ENCODE peak calls at places on chromosomes 3 and 15, in five cellular contexts. One of them, this sample, is unnamed.

GRCh38 chr3:69770219-69770618 is 31.0 kb downstream of the MITF start:
- DNase-seq in endothelial cell of umbilical vein: peak
- DNase-seq in K562: no peak
- DNase-seq in A549: peak
- DNase-seq in HepG2: no peak
- DNase-seq in this sample: no peak

GRCh38 chr15:71414778-71415177 is 299.5 kb downstream of the THSD4 start:
- DNase-seq in K562: no peak
- DNase-seq in endothelial cell of umbilical vein: no peak
- DNase-seq in A549: no peak
- DNase-seq in HepG2: no peak
- DNase-seq in this sample: no peak

GRCh38 chr3:86929046-86929445 is 61.9 kb downstream of the VGLL3 start:
- DNase-seq in endothelial cell of umbilical vein: no peak
- DNase-seq in K562: no peak
- DNase-seq in A549: peak
- DNase-seq in HepG2: no peak
- DNase-seq in this sample: no peak

GRCh38 chr15:91790826-91791225 is 62.7 kb upstream of the SLCO3A1 start:
- DNase-seq in endothelial cell of umbilical vein: no peak
- DNase-seq in A549: no peak
- DNase-seq in HepG2: no peak
- DNase-seq in K562: no peak
- DNase-seq in this sample: no peak

GRCh38 chr15:89908226-89908625 is 4.5 kb downstream of the ARPIN start:
- DNase-seq in K562: no peak
- DNase-seq in endothelial cell of umbilical vein: no peak
- DNase-seq in HepG2: no peak
- DNase-seq in A549: no peak
- DNase-seq in this sample: no peak

GRCh38 chr3:15241341-15241740 is 35.3 kb downstream of the CAPN7 start:
- DNase-seq in endothelial cell of umbilical vein: peak
- DNase-seq in K562: peak
- DNase-seq in HepG2: no peak
- DNase-seq in A549: peak
- DNase-seq in this sample: peak

GRCh38 chr3:154059798-154060197 is 61.4 kb upstream of the ARHGEF26 start:
- DNase-seq in K562: no peak
- DNase-seq in endothelial cell of umbilical vein: no peak
- DNase-seq in A549: no peak
- DNase-seq in HepG2: no peak
- DNase-seq in this sample: no peak

GRCh38 chr15:41904487-41905359 is 10.9 kb upstream of the SPTBN5 start:
- DNase-seq in endothelial cell of umbilical vein: peak
- DNase-seq in A549: peak
- DNase-seq in K562: peak
- DNase-seq in HepG2: peak
- DNase-seq in this sample: peak

GRCh38 chr3:127482216-127483004 is 108.1 kb downstream of the TPRA1 start:
- DNase-seq in K562: no peak
- DNase-seq in HepG2: no peak
- DNase-seq in endothelial cell of umbilical vein: no peak
- DNase-seq in A549: no peak
- DNase-seq in this sample: peak

GRCh38 chr3:100001514-100002270 is 112.6 kb downstream of the FILIP1L start:
- DNase-seq in K562: no peak
- DNase-seq in endothelial cell of umbilical vein: no peak
- DNase-seq in HepG2: no peak
- DNase-seq in A549: no peak
- DNase-seq in this sample: no peak

DNA sequence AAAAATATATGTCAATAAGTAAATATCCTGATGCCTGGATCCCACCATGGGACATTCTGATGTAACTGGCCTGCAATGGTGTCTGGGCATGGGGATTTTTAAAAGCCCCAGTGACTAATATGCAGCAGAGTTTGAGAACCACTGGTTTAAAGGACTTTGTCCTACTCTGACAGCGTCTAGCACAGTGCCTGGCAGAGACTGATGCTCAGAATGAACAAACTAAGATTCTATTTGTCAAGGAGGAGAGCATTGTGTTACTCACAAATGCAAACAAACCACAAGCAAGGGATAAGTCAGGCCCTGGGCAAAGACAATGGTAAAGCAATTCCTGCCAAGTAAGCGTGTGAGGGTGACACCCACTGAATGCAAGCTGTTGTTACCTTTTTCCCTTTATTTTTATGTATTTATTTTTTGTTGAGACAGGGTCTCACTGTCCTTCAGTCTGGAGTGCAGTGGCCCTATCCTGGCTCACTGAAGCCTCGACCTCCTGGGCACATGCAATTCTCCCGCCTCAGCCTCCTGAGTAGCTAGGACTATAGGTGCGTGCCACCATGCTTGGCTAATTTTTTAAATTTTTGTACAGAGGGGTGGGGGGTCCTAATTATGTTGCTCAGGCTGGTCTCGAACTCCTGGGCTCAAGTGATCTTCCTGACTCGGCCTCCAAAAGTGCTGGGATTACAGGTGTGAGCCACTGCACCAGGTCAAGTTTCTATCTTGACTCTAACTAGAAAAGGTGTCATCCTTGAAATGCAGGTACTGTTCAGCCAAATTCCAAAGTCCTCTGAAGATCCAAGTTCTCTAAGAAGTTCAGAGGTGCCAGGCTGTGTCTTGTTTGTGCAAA is 909 bp upstream of the GPD1L start:
- DNase-seq in A549: peak
- DNase-seq in K562: no peak
- DNase-seq in HepG2: no peak
- DNase-seq in endothelial cell of umbilical vein: peak
- DNase-seq in this sample: no peak
- H3K4me3 ChIP-seq in A549: peak
- H3K4me3 ChIP-seq in K562: peak
- H3K4me3 ChIP-seq in HepG2: peak
- H3K4me3 ChIP-seq in endothelial cell of umbilical vein: no peak
- H3K4me3 ChIP-seq in this sample: no peak

DNA sequence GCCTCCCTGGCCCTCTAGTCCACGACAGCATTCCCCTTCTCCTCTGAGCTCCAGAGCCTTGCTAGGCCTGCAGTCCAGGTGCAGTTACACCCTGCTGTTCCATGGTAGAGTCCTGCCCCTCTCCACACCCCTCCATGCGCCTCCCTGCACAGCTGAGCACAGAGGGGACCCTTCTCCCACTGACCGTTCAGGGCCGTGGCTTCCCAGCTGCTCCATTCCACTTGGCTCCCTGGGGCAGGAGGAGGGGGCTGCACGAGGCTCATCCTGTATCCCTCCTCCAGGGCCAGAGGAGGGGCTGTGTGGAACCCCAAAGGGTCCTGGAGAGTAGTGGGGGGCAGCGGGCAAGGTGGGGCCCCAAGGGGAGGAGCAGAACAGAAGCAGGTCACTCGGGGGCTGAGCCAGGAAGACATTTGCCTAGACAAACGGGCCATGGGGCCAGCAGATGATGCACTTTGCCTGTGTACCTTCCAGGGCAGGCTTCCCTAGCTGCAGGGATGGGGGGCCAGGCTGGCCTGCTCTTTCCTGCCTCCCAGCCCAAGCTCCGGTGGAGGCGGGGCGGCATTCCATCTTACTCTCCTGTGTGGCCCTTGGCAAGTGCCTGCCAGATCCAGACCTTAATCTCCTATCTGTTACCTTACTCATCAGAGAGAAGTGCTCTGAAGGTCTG is 20.7 kb upstream of the GOLGA6C start:
- DNase-seq in HepG2: no peak
- DNase-seq in A549: no peak
- DNase-seq in endothelial cell of umbilical vein: no peak
- DNase-seq in K562: no peak
- DNase-seq in this sample: no peak
- TF ChIP-seq MYC in HepG2: no peak
- TF ChIP-seq MYC in A549: no peak
- TF ChIP-seq MYC in endothelial cell of umbilical vein: no peak
- TF ChIP-seq MYC in K562: no peak
- TF ChIP-seq MYC in this sample: no peak

DNA sequence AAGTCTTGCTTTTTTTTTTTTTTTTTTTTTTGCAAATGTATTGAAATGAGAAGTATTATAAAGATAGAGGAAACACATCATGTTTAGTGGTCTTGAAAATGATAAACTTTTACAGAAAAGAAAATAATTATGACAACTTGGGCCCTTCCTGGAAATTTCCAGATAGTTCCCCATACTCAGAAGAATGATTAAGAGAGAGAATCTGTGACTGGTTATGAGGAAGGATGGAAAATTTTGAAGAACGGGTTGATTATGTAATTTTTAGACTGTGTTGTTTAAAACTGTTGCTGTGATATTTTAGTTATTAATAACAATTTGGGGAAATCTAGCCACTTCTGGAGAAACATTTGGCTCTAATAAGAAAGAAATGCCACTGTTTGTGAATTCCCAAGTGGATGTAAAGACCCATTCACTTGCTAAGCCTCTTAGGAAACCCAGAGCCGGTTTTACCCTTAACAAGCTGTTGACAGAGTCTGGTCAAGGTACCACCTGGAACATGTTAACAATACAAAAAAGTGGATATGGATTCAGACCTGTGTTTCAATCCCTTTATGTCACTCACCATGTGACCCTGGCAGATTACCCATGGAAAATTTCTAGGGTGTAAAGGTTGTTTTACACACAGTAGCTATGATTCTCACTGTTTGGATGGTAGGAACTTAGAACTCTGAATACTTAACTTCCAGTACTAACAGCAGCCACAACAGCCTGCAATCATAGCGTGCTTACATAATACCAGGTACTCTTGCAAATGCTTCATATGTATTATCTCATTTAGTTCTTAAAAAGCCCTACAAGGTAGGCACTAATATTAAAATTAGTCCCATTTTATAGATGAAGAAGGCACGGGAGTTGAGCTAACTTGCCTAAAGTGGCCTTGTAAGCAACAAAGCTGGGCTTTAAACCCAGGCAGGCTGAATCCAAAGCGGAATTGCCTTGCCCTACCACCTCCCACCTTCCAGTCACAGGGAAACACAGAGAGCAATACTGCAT is 32.0 kb downstream of the ZBTB38 start:
- DNase-seq in HepG2: peak
- DNase-seq in A549: peak
- DNase-seq in endothelial cell of umbilical vein: no peak
- DNase-seq in K562: no peak
- DNase-seq in this sample: no peak
- TF ChIP-seq MAX in HepG2: no peak
- TF ChIP-seq MAX in A549: no peak
- TF ChIP-seq MAX in endothelial cell of umbilical vein: no peak
- TF ChIP-seq MAX in K562: no peak
- TF ChIP-seq MAX in this sample: no peak

GRCh38 chr3:169998668-169999131 is 32.1 kb downstream of the SEC62 start:
- DNase-seq in HepG2: peak
- DNase-seq in endothelial cell of umbilical vein: no peak
- DNase-seq in K562: no peak
- DNase-seq in A549: peak
- DNase-seq in this sample: peak
- H3K4me3 ChIP-seq in HepG2: no peak
- H3K4me3 ChIP-seq in endothelial cell of umbilical vein: no peak
- H3K4me3 ChIP-seq in K562: no peak
- H3K4me3 ChIP-seq in A549: no peak
- H3K4me3 ChIP-seq in this sample: no peak

DNA sequence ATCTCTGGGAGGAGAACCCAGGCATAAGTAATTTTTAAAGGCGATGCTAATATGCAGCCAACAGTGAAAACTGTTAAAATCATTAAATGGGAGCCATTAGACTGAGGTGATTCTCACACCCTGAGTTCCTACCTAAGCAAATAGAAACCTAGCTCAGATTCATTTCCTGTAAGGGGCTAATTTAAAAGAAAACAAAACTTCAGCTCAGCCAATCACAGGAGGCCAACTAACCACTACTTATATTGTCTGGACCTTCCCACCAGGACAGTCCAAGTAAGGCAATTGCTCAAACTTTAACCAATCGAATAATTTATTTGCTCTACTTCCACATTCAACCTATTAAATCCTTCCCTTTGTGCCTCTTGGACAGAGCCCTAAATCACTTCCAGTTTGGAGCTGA is 171.4 kb downstream of the KCNMB2 start:
- DNase-seq in HepG2: no peak
- DNase-seq in endothelial cell of umbilical vein: no peak
- DNase-seq in A549: no peak
- DNase-seq in K562: no peak
- DNase-seq in this sample: no peak
- TF ChIP-seq MYC in HepG2: no peak
- TF ChIP-seq MYC in endothelial cell of umbilical vein: no peak
- TF ChIP-seq MYC in A549: no peak
- TF ChIP-seq MYC in K562: no peak
- TF ChIP-seq MYC in this sample: no peak

DNA sequence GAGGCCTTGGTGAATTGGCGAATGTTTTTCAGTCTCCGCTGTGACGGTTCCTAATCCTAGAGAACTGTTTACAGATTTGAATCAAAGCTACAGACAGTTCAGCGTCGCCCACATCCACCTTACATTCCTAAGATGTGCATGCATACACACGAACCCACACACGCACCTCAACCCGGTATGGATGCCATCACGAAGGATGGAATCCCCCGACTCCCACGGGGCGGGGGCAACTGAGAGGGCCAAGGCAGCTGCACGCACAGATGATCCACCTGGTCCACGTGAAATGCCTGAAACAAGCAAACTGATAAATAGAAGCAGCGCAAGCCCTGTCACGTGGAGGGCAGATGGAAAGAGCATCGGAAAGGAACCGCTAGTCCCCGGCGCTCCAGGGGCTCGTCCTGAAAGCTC is 444 bp downstream of the ZMAT3 start:
- DNase-seq in A549: peak
- DNase-seq in endothelial cell of umbilical vein: peak
- DNase-seq in K562: no peak
- DNase-seq in HepG2: peak
- DNase-seq in this sample: no peak
- TF ChIP-seq MAX in A549: no peak
- TF ChIP-seq MAX in endothelial cell of umbilical vein: no peak
- TF ChIP-seq MAX in K562: peak
- TF ChIP-seq MAX in HepG2: no peak
- TF ChIP-seq MAX in this sample: peak